ENCODE peak calls at places on chromosome 17, in seven cellular contexts. One of them, this sample, is unnamed.

GRCh38 chr17:15462962-15463361 is 4.5 kb downstream of the CDRT4 start:
- DNase-seq in mucosa of descending colon: no peak
- DNase-seq in AG09319: no peak
- DNase-seq in posterior cingulate gyrus: no peak
- DNase-seq in T-helper 1 cell: no peak
- DNase-seq in stomach: no peak
- DNase-seq in neural crest cell: no peak
- DNase-seq in this sample: no peak

GRCh38 chr17:351875-352420 is 659 bp downstream of the RPH3AL start:
- DNase-seq in mucosa of descending colon: no peak
- DNase-seq in AG09319: no peak
- DNase-seq in posterior cingulate gyrus: no peak
- DNase-seq in T-helper 1 cell: no peak
- DNase-seq in stomach: no peak
- DNase-seq in neural crest cell: no peak
- DNase-seq in this sample: no peak

GRCh38 chr17:65381160-65381559 is 180.3 kb downstream of the AXIN2 start:
- DNase-seq in mucosa of descending colon: no peak
- DNase-seq in AG09319: no peak
- DNase-seq in posterior cingulate gyrus: no peak
- DNase-seq in T-helper 1 cell: no peak
- DNase-seq in stomach: no peak
- DNase-seq in neural crest cell: no peak
- DNase-seq in this sample: no peak

GRCh38 chr17:57269052-57269451 is 12.7 kb downstream of the MSI2 start:
- DNase-seq in mucosa of descending colon: no peak
- DNase-seq in AG09319: no peak
- DNase-seq in posterior cingulate gyrus: no peak
- DNase-seq in T-helper 1 cell: no peak
- DNase-seq in stomach: no peak
- DNase-seq in neural crest cell: no peak
- DNase-seq in this sample: no peak

GRCh38 chr17:20961551-20961950 is 81.3 kb downstream of the USP22 start:
- DNase-seq in mucosa of descending colon: no peak
- DNase-seq in AG09319: no peak
- DNase-seq in posterior cingulate gyrus: no peak
- DNase-seq in T-helper 1 cell: no peak
- DNase-seq in stomach: no peak
- DNase-seq in neural crest cell: no peak
- DNase-seq in this sample: no peak

GRCh38 chr17:10681866-10682446 is 15.4 kb downstream of the SCO1 start:
- DNase-seq in mucosa of descending colon: no peak
- DNase-seq in AG09319: no peak
- DNase-seq in posterior cingulate gyrus: no peak
- DNase-seq in T-helper 1 cell: no peak
- DNase-seq in stomach: no peak
- DNase-seq in neural crest cell: no peak
- DNase-seq in this sample: no peak

GRCh38 chr17:40015005-40015997 is at the start of gene CSF3:
- DNase-seq in mucosa of descending colon: peak; percentile 85
- DNase-seq in AG09319: no peak
- DNase-seq in posterior cingulate gyrus: no peak
- DNase-seq in T-helper 1 cell: no peak
- DNase-seq in stomach: peak; percentile 43
- DNase-seq in neural crest cell: no peak
- DNase-seq in this sample: no peak

GRCh38 chr17:35476283-35476820 is 27.8 kb upstream of the SLFN13 start:
- DNase-seq in mucosa of descending colon: no peak
- DNase-seq in AG09319: no peak
- DNase-seq in posterior cingulate gyrus: no peak
- DNase-seq in T-helper 1 cell: no peak
- DNase-seq in stomach: no peak
- DNase-seq in neural crest cell: no peak
- DNase-seq in this sample: no peak

GRCh38 chr17:2025622-2026309 is 632 bp upstream of the RTN4RL1 start:
- DNase-seq in mucosa of descending colon: peak; percentile 67
- DNase-seq in AG09319: no peak
- DNase-seq in posterior cingulate gyrus: peak; percentile 77
- DNase-seq in T-helper 1 cell: no peak
- DNase-seq in stomach: peak; percentile 81
- DNase-seq in neural crest cell: peak; percentile 67
- DNase-seq in this sample: no peak

GRCh38 chr17:43779145-43780125 is 658 bp upstream of the DUSP3 start:
- DNase-seq in mucosa of descending colon: no peak
- DNase-seq in AG09319: no peak
- DNase-seq in posterior cingulate gyrus: no peak
- DNase-seq in T-helper 1 cell: no peak
- DNase-seq in stomach: no peak
- DNase-seq in neural crest cell: no peak
- DNase-seq in this sample: peak; percentile 62

GRCh38 chr17:5885336-5885735 is 184.8 kb upstream of the WSCD1 start:
- DNase-seq in mucosa of descending colon: no peak
- DNase-seq in AG09319: no peak
- DNase-seq in posterior cingulate gyrus: no peak
- DNase-seq in T-helper 1 cell: no peak
- DNase-seq in stomach: no peak
- DNase-seq in neural crest cell: no peak
- DNase-seq in this sample: no peak

GRCh38 chr17:77345260-77345910 is 204.6 kb downstream of the SEC14L1 start:
- DNase-seq in mucosa of descending colon: no peak
- DNase-seq in AG09319: no peak
- DNase-seq in posterior cingulate gyrus: no peak
- DNase-seq in T-helper 1 cell: no peak
- DNase-seq in stomach: peak; percentile 14
- DNase-seq in neural crest cell: no peak
- DNase-seq in this sample: no peak

GRCh38 chr17:48491527-48492273 is 39.1 kb downstream of the HOXB1 start:
- DNase-seq in mucosa of descending colon: no peak
- DNase-seq in AG09319: no peak
- DNase-seq in posterior cingulate gyrus: no peak
- DNase-seq in T-helper 1 cell: no peak
- DNase-seq in stomach: no peak
- DNase-seq in neural crest cell: no peak
- DNase-seq in this sample: no peak

GRCh38 chr17:19753049-19753444 is 4.9 kb upstream of the ALDH3A1 start:
- DNase-seq in mucosa of descending colon: peak; percentile 82
- DNase-seq in AG09319: peak; percentile 77
- DNase-seq in posterior cingulate gyrus: peak; percentile 43
- DNase-seq in T-helper 1 cell: no peak
- DNase-seq in stomach: peak; percentile 91
- DNase-seq in neural crest cell: no peak
- DNase-seq in this sample: peak; percentile 21

GRCh38 chr17:61862975-61863800 is at the start of gene BRIP1:
- DNase-seq in mucosa of descending colon: peak; percentile 94
- DNase-seq in AG09319: peak; percentile 73
- DNase-seq in posterior cingulate gyrus: peak; percentile 84
- DNase-seq in T-helper 1 cell: peak; percentile 84
- DNase-seq in stomach: peak; percentile 91
- DNase-seq in neural crest cell: peak; percentile 82
- DNase-seq in this sample: peak; percentile 46

GRCh38 chr17:51456942-51457341 is 196.6 kb downstream of the UTP18 start:
- DNase-seq in mucosa of descending colon: no peak
- DNase-seq in AG09319: no peak
- DNase-seq in posterior cingulate gyrus: no peak
- DNase-seq in T-helper 1 cell: no peak
- DNase-seq in stomach: no peak
- DNase-seq in neural crest cell: no peak
- DNase-seq in this sample: no peak

GRCh38 chr17:49972486-49973270 is 3.7 kb downstream of the DLX4 start:
- DNase-seq in mucosa of descending colon: no peak
- DNase-seq in AG09319: no peak
- DNase-seq in posterior cingulate gyrus: no peak
- DNase-seq in T-helper 1 cell: no peak
- DNase-seq in stomach: no peak
- DNase-seq in neural crest cell: no peak
- DNase-seq in this sample: no peak

GRCh38 chr17:67821871-67822367 is 3.4 kb upstream of the BPTF start:
- DNase-seq in mucosa of descending colon: no peak
- DNase-seq in AG09319: no peak
- DNase-seq in posterior cingulate gyrus: no peak
- DNase-seq in T-helper 1 cell: no peak
- DNase-seq in stomach: no peak
- DNase-seq in neural crest cell: no peak
- DNase-seq in this sample: no peak

GRCh38 chr17:73760186-73760758 is 116.0 kb upstream of the SDK2 start:
- DNase-seq in mucosa of descending colon: no peak
- DNase-seq in AG09319: no peak
- DNase-seq in posterior cingulate gyrus: no peak
- DNase-seq in T-helper 1 cell: no peak
- DNase-seq in stomach: no peak
- DNase-seq in neural crest cell: no peak
- DNase-seq in this sample: no peak

GRCh38 chr17:34755371-34755770 is 176.0 kb downstream of the TMEM132E start:
- DNase-seq in mucosa of descending colon: no peak
- DNase-seq in AG09319: no peak
- DNase-seq in posterior cingulate gyrus: peak; percentile 14
- DNase-seq in T-helper 1 cell: no peak
- DNase-seq in stomach: no peak
- DNase-seq in neural crest cell: no peak
- DNase-seq in this sample: no peak

GRCh38 chr17:80618304-80618703 is 73.7 kb downstream of the RPTOR start:
- DNase-seq in mucosa of descending colon: no peak
- DNase-seq in AG09319: no peak
- DNase-seq in posterior cingulate gyrus: no peak
- DNase-seq in T-helper 1 cell: no peak
- DNase-seq in stomach: no peak
- DNase-seq in neural crest cell: no peak
- DNase-seq in this sample: no peak

GRCh38 chr17:44186307-44187130 is at the start of gene TMUB2:
- DNase-seq in mucosa of descending colon: peak; percentile 99
- DNase-seq in AG09319: peak; percentile 99
- DNase-seq in posterior cingulate gyrus: peak; percentile 97
- DNase-seq in T-helper 1 cell: peak; percentile 99
- DNase-seq in stomach: peak; percentile 100
- DNase-seq in neural crest cell: peak; percentile 99
- DNase-seq in this sample: peak; percentile 96

GRCh38 chr17:64130559-64131001 is 636 bp upstream of the ERN1 start:
- DNase-seq in mucosa of descending colon: peak; percentile 63
- DNase-seq in AG09319: no peak
- DNase-seq in posterior cingulate gyrus: peak; percentile 33
- DNase-seq in T-helper 1 cell: peak; percentile 43
- DNase-seq in stomach: no peak
- DNase-seq in neural crest cell: no peak
- DNase-seq in this sample: no peak

GRCh38 chr17:33647976-33648375 is 354.9 kb upstream of the ASIC2 start:
- DNase-seq in mucosa of descending colon: no peak
- DNase-seq in AG09319: no peak
- DNase-seq in posterior cingulate gyrus: peak; percentile 61
- DNase-seq in T-helper 1 cell: no peak
- DNase-seq in stomach: no peak
- DNase-seq in neural crest cell: peak; percentile 15
- DNase-seq in this sample: no peak

GRCh38 chr17:185445-186138 is 4.1 kb upstream of the DOC2B start:
- DNase-seq in mucosa of descending colon: no peak
- DNase-seq in AG09319: no peak
- DNase-seq in posterior cingulate gyrus: no peak
- DNase-seq in T-helper 1 cell: no peak
- DNase-seq in stomach: no peak
- DNase-seq in neural crest cell: no peak
- DNase-seq in this sample: no peak

GRCh38 chr17:4808378-4808767 is 1.4 kb downstream of the PLD2 start:
- DNase-seq in mucosa of descending colon: no peak
- DNase-seq in AG09319: no peak
- DNase-seq in posterior cingulate gyrus: peak; percentile 53
- DNase-seq in T-helper 1 cell: no peak
- DNase-seq in stomach: peak; percentile 80
- DNase-seq in neural crest cell: no peak
- DNase-seq in this sample: peak; percentile 68

GRCh38 chr17:37310940-37311339 is 64.8 kb upstream of the C17orf78 start:
- DNase-seq in mucosa of descending colon: no peak
- DNase-seq in AG09319: no peak
- DNase-seq in posterior cingulate gyrus: no peak
- DNase-seq in T-helper 1 cell: no peak
- DNase-seq in stomach: no peak
- DNase-seq in neural crest cell: no peak
- DNase-seq in this sample: no peak

This sample was measured in hypothalamus.